ENCODE peak calls at places on chromosome X, in six cellular contexts. One of them, this sample, is unnamed.

GRCh38 chrX:78029663-78030062 is 60.2 kb upstream of the PGAM4 start:
- DNase-seq in mesenchymal stem cell: no peak
- DNase-seq in IMR-90: peak
- DNase-seq in H9: no peak
- DNase-seq in mesendoderm: peak
- DNase-seq in H1: no peak
- DNase-seq in this sample: peak

GRCh38 chrX:121949041-121949760 is 901.8 kb downstream of the GLUD2 start:
- DNase-seq in mesenchymal stem cell: no peak
- DNase-seq in IMR-90: no peak
- DNase-seq in H9: no peak
- DNase-seq in mesendoderm: no peak
- DNase-seq in H1: no peak
- DNase-seq in this sample: no peak

GRCh38 chrX:106415276-106415895 is 196.4 kb upstream of the RADX start:
- DNase-seq in mesenchymal stem cell: peak
- DNase-seq in IMR-90: peak
- DNase-seq in H9: no peak
- DNase-seq in mesendoderm: peak
- DNase-seq in H1: no peak
- DNase-seq in this sample: peak

GRCh38 chrX:9997524-9997923 is 30.4 kb downstream of the CLDN34 start:
- DNase-seq in mesenchymal stem cell: no peak
- DNase-seq in IMR-90: no peak
- DNase-seq in H9: no peak
- DNase-seq in mesendoderm: no peak
- DNase-seq in H1: no peak
- DNase-seq in this sample: no peak

GRCh38 chrX:56764975-56765791 is 36.1 kb downstream of the NBDY start:
- DNase-seq in mesenchymal stem cell: peak
- DNase-seq in IMR-90: no peak
- DNase-seq in H9: peak
- DNase-seq in mesendoderm: no peak
- DNase-seq in H1: no peak
- DNase-seq in this sample: no peak

GRCh38 chrX:107123750-107124149 is 5.1 kb upstream of the RBM41 start:
- DNase-seq in mesenchymal stem cell: no peak
- DNase-seq in IMR-90: no peak
- DNase-seq in H9: no peak
- DNase-seq in mesendoderm: no peak
- DNase-seq in H1: no peak
- DNase-seq in this sample: no peak

GRCh38 chrX:13396887-13397286 is 77.0 kb upstream of the ATXN3L start:
- DNase-seq in mesenchymal stem cell: peak
- DNase-seq in IMR-90: peak
- DNase-seq in H9: no peak
- DNase-seq in mesendoderm: no peak
- DNase-seq in H1: no peak
- DNase-seq in this sample: no peak

GRCh38 chrX:23118163-23118562 is 118.4 kb downstream of the DDX53 start:
- DNase-seq in mesenchymal stem cell: no peak
- DNase-seq in IMR-90: no peak
- DNase-seq in H9: no peak
- DNase-seq in mesendoderm: no peak
- DNase-seq in H1: no peak
- DNase-seq in this sample: no peak

GRCh38 chrX:115573172-115573571 is 12.2 kb downstream of the PLS3 start:
- DNase-seq in mesenchymal stem cell: no peak
- DNase-seq in IMR-90: no peak
- DNase-seq in H9: no peak
- DNase-seq in mesendoderm: no peak
- DNase-seq in H1: no peak
- DNase-seq in this sample: no peak

GRCh38 chrX:150546711-150547153 is 21.7 kb upstream of the MTM1 start:
- DNase-seq in mesenchymal stem cell: no peak
- DNase-seq in IMR-90: no peak
- DNase-seq in H9: no peak
- DNase-seq in mesendoderm: no peak
- DNase-seq in H1: no peak
- DNase-seq in this sample: no peak

GRCh38 chrX:100297732-100298131 is 112.3 kb downstream of the PCDH19 start:
- DNase-seq in mesenchymal stem cell: no peak
- DNase-seq in IMR-90: no peak
- DNase-seq in H9: no peak
- DNase-seq in mesendoderm: no peak
- DNase-seq in H1: no peak
- DNase-seq in this sample: no peak

GRCh38 chrX:63387411-63387810 is 36.3 kb upstream of the SPIN4 start:
- DNase-seq in mesenchymal stem cell: no peak
- DNase-seq in IMR-90: no peak
- DNase-seq in H9: no peak
- DNase-seq in mesendoderm: peak
- DNase-seq in H1: no peak
- DNase-seq in this sample: no peak
- H3K4me2 ChIP-seq in mesenchymal stem cell: no peak
- H3K4me2 ChIP-seq in IMR-90: no peak
- H3K4me2 ChIP-seq in H9: no peak
- H3K4me2 ChIP-seq in mesendoderm: no peak
- H3K4me2 ChIP-seq in H1: no peak
- H3K4me2 ChIP-seq in this sample: no peak

DNA sequence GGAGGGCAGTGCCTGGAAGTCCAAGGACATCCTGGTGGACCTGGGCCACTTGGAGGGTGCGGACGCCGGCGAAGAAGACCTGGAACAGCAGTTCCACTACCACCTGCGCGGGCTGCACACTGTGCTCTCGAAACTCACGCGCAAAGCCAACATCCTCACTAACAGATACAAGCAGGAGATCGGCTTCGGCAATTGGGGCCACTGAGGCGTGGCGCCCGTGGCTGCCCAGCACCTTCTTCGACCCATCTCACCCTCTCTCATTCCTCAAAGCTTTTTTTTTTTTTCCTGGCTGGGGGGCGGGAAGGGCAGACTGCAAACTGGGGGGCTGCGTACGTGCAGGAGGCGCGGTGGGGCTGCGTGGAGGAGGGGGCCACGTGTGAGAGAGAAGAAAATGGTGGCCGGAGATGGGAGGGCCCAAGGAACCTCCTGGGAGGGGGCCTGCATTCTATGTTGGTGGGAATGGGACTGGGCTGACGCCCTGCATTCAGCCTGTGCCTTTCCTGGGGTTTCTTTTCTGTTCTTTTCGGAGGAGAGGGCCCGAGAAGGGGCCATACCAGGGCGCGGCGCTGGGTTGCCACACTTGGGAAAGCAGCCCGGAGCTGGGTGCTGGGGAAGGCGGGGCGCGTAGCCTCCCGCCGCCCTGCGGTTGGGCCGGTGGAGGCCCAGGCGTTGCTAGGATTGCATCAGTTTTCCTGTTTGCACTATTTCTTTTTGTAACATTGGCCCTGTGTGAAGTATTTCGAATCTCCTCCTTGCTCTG is 4.2 kb downstream of the MID1IP1 start:
- DNase-seq in mesenchymal stem cell: peak
- DNase-seq in IMR-90: peak
- DNase-seq in H9: peak
- DNase-seq in mesendoderm: peak
- DNase-seq in H1: no peak
- DNase-seq in this sample: no peak
- H2BK5ac ChIP-seq in mesenchymal stem cell: peak
- H2BK5ac ChIP-seq in IMR-90: peak
- H2BK5ac ChIP-seq in H9: peak
- H2BK5ac ChIP-seq in mesendoderm: peak
- H2BK5ac ChIP-seq in H1: peak
- H2BK5ac ChIP-seq in this sample: no peak

DNA sequence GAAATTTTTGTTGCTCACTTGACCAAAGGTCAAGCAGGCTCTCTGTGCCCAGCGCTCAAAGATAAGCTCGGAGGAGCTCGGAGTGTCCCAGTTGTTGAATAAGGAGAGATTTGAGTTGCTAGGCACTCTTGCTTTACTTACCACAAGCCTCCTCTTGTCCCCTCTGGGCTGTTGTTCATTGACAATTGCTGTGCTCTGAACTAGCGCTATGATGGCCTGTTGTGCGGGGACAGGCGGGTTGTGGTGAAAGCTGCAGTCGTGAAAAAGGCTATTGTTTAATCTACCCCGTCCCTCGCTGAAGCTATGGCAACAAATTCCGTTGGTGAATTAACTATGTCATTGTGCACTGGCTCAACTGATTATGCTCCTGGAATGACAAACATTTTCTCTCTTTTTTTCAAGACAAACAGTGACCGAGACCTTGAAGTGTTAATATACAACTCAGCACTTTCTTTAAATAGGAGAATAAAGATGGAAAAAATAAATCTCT is 21.0 kb upstream of the POLA1 start:
- DNase-seq in mesenchymal stem cell: no peak
- DNase-seq in IMR-90: no peak
- DNase-seq in H9: no peak
- DNase-seq in mesendoderm: peak
- DNase-seq in H1: no peak
- DNase-seq in this sample: peak
- H3K4me2 ChIP-seq in mesenchymal stem cell: no peak
- H3K4me2 ChIP-seq in IMR-90: no peak
- H3K4me2 ChIP-seq in H9: no peak
- H3K4me2 ChIP-seq in mesendoderm: no peak
- H3K4me2 ChIP-seq in H1: no peak
- H3K4me2 ChIP-seq in this sample: no peak

GRCh38 chrX:44542567-44543325 is at the start of gene FUNDC1:
- DNase-seq in mesenchymal stem cell: peak
- DNase-seq in IMR-90: peak
- DNase-seq in H9: peak
- DNase-seq in mesendoderm: peak
- DNase-seq in H1: peak
- DNase-seq in this sample: peak
- H2BK5ac ChIP-seq in mesenchymal stem cell: peak
- H2BK5ac ChIP-seq in IMR-90: peak
- H2BK5ac ChIP-seq in H9: no peak
- H2BK5ac ChIP-seq in mesendoderm: no peak
- H2BK5ac ChIP-seq in H1: no peak
- H2BK5ac ChIP-seq in this sample: no peak

GRCh38 chrX:129981207-129981553 is 1.3 kb upstream of the BCORL1 start:
- DNase-seq in mesenchymal stem cell: no peak
- DNase-seq in IMR-90: no peak
- DNase-seq in H9: no peak
- DNase-seq in mesendoderm: no peak
- DNase-seq in H1: no peak
- DNase-seq in this sample: no peak

GRCh38 chrX:129980540-129981206 is 1.8 kb upstream of the BCORL1 start:
- DNase-seq in mesenchymal stem cell: no peak
- DNase-seq in IMR-90: no peak
- DNase-seq in H9: peak
- DNase-seq in mesendoderm: peak
- DNase-seq in H1: no peak
- DNase-seq in this sample: no peak

GRCh38 chrX:129980043-129980442 is 2.4 kb upstream of the BCORL1 start:
- DNase-seq in mesenchymal stem cell: no peak
- DNase-seq in IMR-90: no peak
- DNase-seq in H9: no peak
- DNase-seq in mesendoderm: no peak
- DNase-seq in H1: no peak
- DNase-seq in this sample: no peak

GRCh38 chrX:129981752-129982299 is 609 bp upstream of the BCORL1 start:
- DNase-seq in mesenchymal stem cell: no peak
- DNase-seq in IMR-90: no peak
- DNase-seq in H9: no peak
- DNase-seq in mesendoderm: no peak
- DNase-seq in H1: no peak
- DNase-seq in this sample: no peak

DNA sequence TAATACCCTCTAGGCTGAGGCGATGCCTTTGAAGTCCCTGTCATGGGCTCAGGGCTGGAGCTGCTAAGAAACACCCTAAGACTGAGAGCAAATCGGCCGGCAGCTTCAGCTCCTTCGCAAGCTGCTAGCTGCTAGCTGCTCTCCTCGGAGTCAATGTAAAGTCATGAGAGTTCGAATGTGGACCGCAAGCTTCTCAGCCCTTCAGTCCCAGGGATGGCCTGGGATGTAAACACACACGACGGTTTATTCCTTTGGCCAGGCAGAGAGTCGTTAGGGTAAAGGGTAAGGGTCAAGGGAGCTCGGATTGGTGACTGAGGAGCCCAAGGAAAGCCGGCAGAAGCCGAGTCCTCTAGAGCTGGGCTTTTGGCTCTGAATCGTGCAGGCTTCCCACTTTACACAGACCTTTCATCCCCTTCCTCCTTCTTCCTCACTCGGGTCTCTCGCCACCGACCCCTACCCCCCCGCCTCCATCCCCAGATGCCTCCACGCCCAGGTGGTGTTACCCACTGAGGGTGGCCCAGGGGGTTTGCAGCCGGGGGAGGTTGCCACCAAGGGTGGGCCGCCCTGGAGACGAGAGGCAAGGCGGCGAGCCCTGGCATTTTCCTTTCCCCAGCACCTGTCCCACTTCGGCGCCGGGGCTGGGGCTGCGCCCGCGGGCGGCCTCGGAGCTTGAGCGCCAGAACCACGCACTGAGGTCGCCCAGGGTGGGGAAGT is 3.1 kb upstream of the BCORL1 start:
- DNase-seq in mesenchymal stem cell: peak
- DNase-seq in IMR-90: no peak
- DNase-seq in H9: peak
- DNase-seq in mesendoderm: peak
- DNase-seq in H1: no peak
- DNase-seq in this sample: no peak
- H3K4me2 ChIP-seq in mesenchymal stem cell: peak
- H3K4me2 ChIP-seq in IMR-90: peak
- H3K4me2 ChIP-seq in H9: peak
- H3K4me2 ChIP-seq in mesendoderm: no peak
- H3K4me2 ChIP-seq in H1: no peak
- H3K4me2 ChIP-seq in this sample: peak

DNA sequence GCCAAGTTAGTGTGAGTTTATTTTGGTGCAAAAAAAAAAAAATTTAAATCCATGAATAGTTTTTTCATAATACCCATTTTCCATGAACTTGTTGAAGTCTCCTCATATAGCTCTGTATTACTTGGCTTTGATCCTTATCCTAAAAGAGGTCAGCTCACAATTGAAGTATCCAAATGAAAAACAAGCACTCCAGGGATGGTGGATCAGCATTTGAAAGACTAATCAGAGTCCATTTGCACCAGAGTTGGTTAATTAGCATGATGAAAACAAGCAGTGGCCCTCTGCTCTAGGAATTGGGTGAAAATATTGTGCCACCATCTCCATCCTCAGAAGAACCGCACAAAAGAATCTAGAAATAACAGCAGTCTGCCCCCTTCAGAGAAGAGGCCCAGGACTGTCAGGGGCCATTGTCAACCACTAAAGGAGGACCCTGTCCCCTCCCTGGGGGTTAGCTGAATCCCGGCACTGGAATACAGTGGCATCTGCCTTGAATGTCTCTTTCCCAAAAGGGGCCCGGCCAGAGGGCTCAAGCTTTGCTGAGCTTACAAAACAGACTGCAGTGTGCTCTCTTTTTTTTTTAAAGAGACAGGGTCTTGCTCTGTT is 24.7 kb downstream of the SH3KBP1 start:
- DNase-seq in mesenchymal stem cell: no peak
- DNase-seq in IMR-90: no peak
- DNase-seq in H9: no peak
- DNase-seq in mesendoderm: no peak
- DNase-seq in H1: peak
- DNase-seq in this sample: no peak
- H2BK5ac ChIP-seq in mesenchymal stem cell: no peak
- H2BK5ac ChIP-seq in IMR-90: no peak
- H2BK5ac ChIP-seq in H9: no peak
- H2BK5ac ChIP-seq in mesendoderm: no peak
- H2BK5ac ChIP-seq in H1: no peak
- H2BK5ac ChIP-seq in this sample: no peak

This sample was measured in neuronal stem cell.